ENCODE peak calls at places on chromosomes 2 and 18, in six cellular contexts. One of them, this sample, is unnamed.
A peak's percentile ranks its signal among the peaks of the same experiment; 100 is the strongest.

GRCh38 chr2:163351966-163352365 is 383.8 kb downstream of the FIGN start:
- DNase-seq in cerebellar cortex: no peak
- DNase-seq in mammary epithelial cell: no peak
- DNase-seq in amniotic stem cell: no peak
- DNase-seq in cardiac septum: no peak
- DNase-seq in hypothalamus: no peak
- DNase-seq in this sample: no peak

GRCh38 chr2:10434885-10435419 is 13.2 kb downstream of the ODC1 start:
- DNase-seq in cerebellar cortex: peak; percentile 72
- DNase-seq in mammary epithelial cell: peak; percentile 41
- DNase-seq in amniotic stem cell: no peak
- DNase-seq in cardiac septum: peak; percentile 87
- DNase-seq in hypothalamus: peak; percentile 38
- DNase-seq in this sample: peak; percentile 90

GRCh38 chr2:240672701-240673190 is 9.9 kb downstream of the AQP12B start:
- DNase-seq in cerebellar cortex: no peak
- DNase-seq in mammary epithelial cell: no peak
- DNase-seq in amniotic stem cell: no peak
- DNase-seq in cardiac septum: no peak
- DNase-seq in hypothalamus: no peak
- DNase-seq in this sample: no peak

GRCh38 chr2:215619022-215619958 is 183.4 kb upstream of the FN1 start:
- DNase-seq in cerebellar cortex: no peak
- DNase-seq in mammary epithelial cell: no peak
- DNase-seq in amniotic stem cell: no peak
- DNase-seq in cardiac septum: no peak
- DNase-seq in hypothalamus: no peak
- DNase-seq in this sample: peak; percentile 84

GRCh38 chr18:9700261-9700796 is 7.8 kb upstream of the RAB31 start:
- DNase-seq in cerebellar cortex: no peak
- DNase-seq in mammary epithelial cell: no peak
- DNase-seq in amniotic stem cell: no peak
- DNase-seq in cardiac septum: no peak
- DNase-seq in hypothalamus: no peak
- DNase-seq in this sample: peak; percentile 47

GRCh38 chr2:176566936-176567335 is 297.7 kb downstream of the MTX2 start:
- DNase-seq in cerebellar cortex: no peak
- DNase-seq in mammary epithelial cell: no peak
- DNase-seq in amniotic stem cell: no peak
- DNase-seq in cardiac septum: no peak
- DNase-seq in hypothalamus: no peak
- DNase-seq in this sample: no peak

GRCh38 chr2:241821460-241822263 is 12.7 kb downstream of the NEU4 start:
- DNase-seq in cerebellar cortex: no peak
- DNase-seq in mammary epithelial cell: no peak
- DNase-seq in amniotic stem cell: no peak
- DNase-seq in cardiac septum: peak; percentile 36
- DNase-seq in hypothalamus: no peak
- DNase-seq in this sample: no peak

GRCh38 chr2:29053680-29054400 is 20.5 kb downstream of the PCARE start:
- DNase-seq in cerebellar cortex: no peak
- DNase-seq in mammary epithelial cell: peak; percentile 41
- DNase-seq in amniotic stem cell: no peak
- DNase-seq in cardiac septum: no peak
- DNase-seq in hypothalamus: no peak
- DNase-seq in this sample: peak; percentile 8

GRCh38 chr2:207133493-207133861 is 32.3 kb downstream of the KLF7 start:
- DNase-seq in cerebellar cortex: peak; percentile 97
- DNase-seq in mammary epithelial cell: no peak
- DNase-seq in amniotic stem cell: no peak
- DNase-seq in cardiac septum: no peak
- DNase-seq in hypothalamus: no peak
- DNase-seq in this sample: no peak

GRCh38 chr2:239593965-239594771 is 193.3 kb upstream of the HDAC4 start:
- DNase-seq in cerebellar cortex: no peak
- DNase-seq in mammary epithelial cell: no peak
- DNase-seq in amniotic stem cell: no peak
- DNase-seq in cardiac septum: peak; percentile 41
- DNase-seq in hypothalamus: no peak
- DNase-seq in this sample: no peak

GRCh38 chr2:218879881-218880748 is 537 bp upstream of the WNT10A start:
- DNase-seq in cerebellar cortex: no peak
- DNase-seq in mammary epithelial cell: no peak
- DNase-seq in amniotic stem cell: no peak
- DNase-seq in cardiac septum: no peak
- DNase-seq in hypothalamus: no peak
- DNase-seq in this sample: no peak

GRCh38 chr2:173892341-173892740 is 72.8 kb downstream of the SP3 start:
- DNase-seq in cerebellar cortex: no peak
- DNase-seq in mammary epithelial cell: no peak
- DNase-seq in amniotic stem cell: no peak
- DNase-seq in cardiac septum: no peak
- DNase-seq in hypothalamus: no peak
- DNase-seq in this sample: no peak

GRCh38 chr2:80947601-80948130 is 643.1 kb upstream of the LRRTM1 start:
- DNase-seq in cerebellar cortex: no peak
- DNase-seq in mammary epithelial cell: no peak
- DNase-seq in amniotic stem cell: no peak
- DNase-seq in cardiac septum: no peak
- DNase-seq in hypothalamus: no peak
- DNase-seq in this sample: no peak

GRCh38 chr2:233556756-233557736 is 9.5 kb downstream of the USP40 start:
- DNase-seq in cerebellar cortex: no peak
- DNase-seq in mammary epithelial cell: peak; percentile 92
- DNase-seq in amniotic stem cell: no peak
- DNase-seq in cardiac septum: no peak
- DNase-seq in hypothalamus: no peak
- DNase-seq in this sample: peak; percentile 55

GRCh38 chr18:22347624-22348511 is 69.8 kb downstream of the CTAGE1 start:
- DNase-seq in cerebellar cortex: no peak
- DNase-seq in mammary epithelial cell: no peak
- DNase-seq in amniotic stem cell: no peak
- DNase-seq in cardiac septum: no peak
- DNase-seq in hypothalamus: no peak
- DNase-seq in this sample: peak; percentile 53

GRCh38 chr2:1741851-1742250 is 2.5 kb downstream of the PXDN start:
- DNase-seq in cerebellar cortex: no peak
- DNase-seq in mammary epithelial cell: no peak
- DNase-seq in amniotic stem cell: no peak
- DNase-seq in cardiac septum: peak; percentile 70
- DNase-seq in hypothalamus: no peak
- DNase-seq in this sample: no peak

GRCh38 chr2:119958642-119959268 is 54.1 kb upstream of the EPB41L5 start:
- DNase-seq in cerebellar cortex: no peak
- DNase-seq in mammary epithelial cell: peak; percentile 11
- DNase-seq in amniotic stem cell: peak; percentile 3
- DNase-seq in cardiac septum: no peak
- DNase-seq in hypothalamus: no peak
- DNase-seq in this sample: peak; percentile 50

GRCh38 chr2:36912692-36913091 is 53.6 kb downstream of the STRN start:
- DNase-seq in cerebellar cortex: no peak
- DNase-seq in mammary epithelial cell: no peak
- DNase-seq in amniotic stem cell: no peak
- DNase-seq in cardiac septum: no peak
- DNase-seq in hypothalamus: no peak
- DNase-seq in this sample: no peak

GRCh38 chr2:158071018-158071417 is 30.7 kb upstream of the UPP2 start:
- DNase-seq in cerebellar cortex: no peak
- DNase-seq in mammary epithelial cell: no peak
- DNase-seq in amniotic stem cell: no peak
- DNase-seq in cardiac septum: no peak
- DNase-seq in hypothalamus: no peak
- DNase-seq in this sample: no peak

GRCh38 chr2:42722328-42723190 is 41.4 kb downstream of the OXER1 start:
- DNase-seq in cerebellar cortex: no peak
- DNase-seq in mammary epithelial cell: peak; percentile 72
- DNase-seq in amniotic stem cell: peak; percentile 30
- DNase-seq in cardiac septum: no peak
- DNase-seq in hypothalamus: peak; percentile 14
- DNase-seq in this sample: peak; percentile 66

GRCh38 chr2:113157108-113157896 is 16.5 kb upstream of the PSD4 start:
- DNase-seq in cerebellar cortex: no peak
- DNase-seq in mammary epithelial cell: peak; percentile 55
- DNase-seq in amniotic stem cell: no peak
- DNase-seq in cardiac septum: no peak
- DNase-seq in hypothalamus: no peak
- DNase-seq in this sample: peak; percentile 16

GRCh38 chr2:54289942-54290702 is 34.1 kb upstream of the TSPYL6 start:
- DNase-seq in cerebellar cortex: no peak
- DNase-seq in mammary epithelial cell: no peak
- DNase-seq in amniotic stem cell: no peak
- DNase-seq in cardiac septum: no peak
- DNase-seq in hypothalamus: no peak
- DNase-seq in this sample: no peak

GRCh38 chr2:157197848-157198247 is 59.7 kb upstream of the GALNT5 start:
- DNase-seq in cerebellar cortex: no peak
- DNase-seq in mammary epithelial cell: no peak
- DNase-seq in amniotic stem cell: no peak
- DNase-seq in cardiac septum: no peak
- DNase-seq in hypothalamus: no peak
- DNase-seq in this sample: no peak

GRCh38 chr2:66228128-66228547 is 206.8 kb upstream of the MEIS1 start:
- DNase-seq in cerebellar cortex: no peak
- DNase-seq in mammary epithelial cell: no peak
- DNase-seq in amniotic stem cell: no peak
- DNase-seq in cardiac septum: no peak
- DNase-seq in hypothalamus: no peak
- DNase-seq in this sample: no peak

GRCh38 chr18:26460449-26461091 is 87.8 kb downstream of the KCTD1 start:
- DNase-seq in cerebellar cortex: peak; percentile 25
- DNase-seq in mammary epithelial cell: peak; percentile 92
- DNase-seq in amniotic stem cell: no peak
- DNase-seq in cardiac septum: no peak
- DNase-seq in hypothalamus: no peak
- DNase-seq in this sample: peak; percentile 78

GRCh38 chr2:218995972-218996644 is 2.9 kb upstream of the CRYBA2 start:
- DNase-seq in cerebellar cortex: peak; percentile 71
- DNase-seq in mammary epithelial cell: peak; percentile 70
- DNase-seq in amniotic stem cell: peak; percentile 69
- DNase-seq in cardiac septum: peak; percentile 89
- DNase-seq in hypothalamus: peak; percentile 76
- DNase-seq in this sample: peak; percentile 87

GRCh38 chr18:32243358-32243757 is 53.5 kb downstream of the MEP1B start:
- DNase-seq in cerebellar cortex: no peak
- DNase-seq in mammary epithelial cell: no peak
- DNase-seq in amniotic stem cell: no peak
- DNase-seq in cardiac septum: no peak
- DNase-seq in hypothalamus: no peak
- DNase-seq in this sample: no peak

GRCh38 chr18:48017625-48018024 is 87.2 kb upstream of the SMAD2 start:
- DNase-seq in cerebellar cortex: no peak
- DNase-seq in mammary epithelial cell: no peak
- DNase-seq in amniotic stem cell: no peak
- DNase-seq in cardiac septum: peak; percentile 15
- DNase-seq in hypothalamus: no peak
- DNase-seq in this sample: no peak

GRCh38 chr2:239259173-239259572 is 141.6 kb downstream of the HDAC4 start:
- DNase-seq in cerebellar cortex: no peak
- DNase-seq in mammary epithelial cell: no peak
- DNase-seq in amniotic stem cell: no peak
- DNase-seq in cardiac septum: peak; percentile 35
- DNase-seq in hypothalamus: no peak
- DNase-seq in this sample: no peak

GRCh38 chr2:65514555-65515195 is 82.3 kb upstream of the SPRED2 start:
- DNase-seq in cerebellar cortex: no peak
- DNase-seq in mammary epithelial cell: peak; percentile 38
- DNase-seq in amniotic stem cell: no peak
- DNase-seq in cardiac septum: no peak
- DNase-seq in hypothalamus: no peak
- DNase-seq in this sample: no peak

GRCh38 chr2:165633431-165633830 is 160.6 kb downstream of the GALNT3 start:
- DNase-seq in cerebellar cortex: no peak
- DNase-seq in mammary epithelial cell: no peak
- DNase-seq in amniotic stem cell: no peak
- DNase-seq in cardiac septum: no peak
- DNase-seq in hypothalamus: no peak
- DNase-seq in this sample: no peak

GRCh38 chr2:240615830-240616547 is 9.3 kb upstream of the GPR35 start:
- DNase-seq in cerebellar cortex: no peak
- DNase-seq in mammary epithelial cell: no peak
- DNase-seq in amniotic stem cell: no peak
- DNase-seq in cardiac septum: peak; percentile 74
- DNase-seq in hypothalamus: no peak
- DNase-seq in this sample: no peak

GRCh38 chr2:132668986-132669853 is 785 bp downstream of the LYPD1 start:
- DNase-seq in cerebellar cortex: no peak
- DNase-seq in mammary epithelial cell: peak; percentile 28
- DNase-seq in amniotic stem cell: no peak
- DNase-seq in cardiac septum: no peak
- DNase-seq in hypothalamus: no peak
- DNase-seq in this sample: no peak